ENCODE peak calls at places on chromosome 12, in five cellular contexts. One of them, this sample, is unnamed.

GRCh38 chr12:68319988-68320623 is 12.1 kb downstream of the MDM1 start:
- DNase-seq in endothelial cell of umbilical vein: no peak
- DNase-seq in fibroblast of lung: peak; percentile 84
- DNase-seq in K562: peak; percentile 14
- DNase-seq in GM23338: no peak
- DNase-seq in this sample: no peak

GRCh38 chr12:122086641-122087285 is 8.2 kb downstream of the MLXIP start:
- DNase-seq in endothelial cell of umbilical vein: no peak
- DNase-seq in fibroblast of lung: no peak
- DNase-seq in K562: no peak
- DNase-seq in GM23338: no peak
- DNase-seq in this sample: no peak

GRCh38 chr12:4700621-4701026 is 19.6 kb upstream of the GALNT8 start:
- DNase-seq in endothelial cell of umbilical vein: no peak
- DNase-seq in fibroblast of lung: peak; percentile 72
- DNase-seq in K562: no peak
- DNase-seq in GM23338: peak; percentile 55
- DNase-seq in this sample: no peak

GRCh38 chr12:12019881-12020280 is 50.9 kb upstream of the BCL2L14 start:
- DNase-seq in endothelial cell of umbilical vein: no peak
- DNase-seq in fibroblast of lung: no peak
- DNase-seq in K562: no peak
- DNase-seq in GM23338: no peak
- DNase-seq in this sample: no peak

GRCh38 chr12:89899651-89900050 is 191.0 kb upstream of the ATP2B1 start:
- DNase-seq in endothelial cell of umbilical vein: no peak
- DNase-seq in fibroblast of lung: no peak
- DNase-seq in K562: no peak
- DNase-seq in GM23338: peak; percentile 24
- DNase-seq in this sample: no peak

GRCh38 chr12:459430-460258 is at the start of gene B4GALNT3:
- DNase-seq in endothelial cell of umbilical vein: no peak
- DNase-seq in fibroblast of lung: peak; percentile 25
- DNase-seq in K562: peak; percentile 83
- DNase-seq in GM23338: peak; percentile 81
- DNase-seq in this sample: peak; percentile 54

GRCh38 chr12:63821781-63822251 is 22.7 kb upstream of the SRGAP1 start:
- DNase-seq in endothelial cell of umbilical vein: peak; percentile 4
- DNase-seq in fibroblast of lung: peak; percentile 23
- DNase-seq in K562: no peak
- DNase-seq in GM23338: peak; percentile 66
- DNase-seq in this sample: peak; percentile 19

GRCh38 chr12:132615579-132616066 is 3.0 kb upstream of the P2RX2 start:
- DNase-seq in endothelial cell of umbilical vein: no peak
- DNase-seq in fibroblast of lung: no peak
- DNase-seq in K562: no peak
- DNase-seq in GM23338: no peak
- DNase-seq in this sample: no peak

GRCh38 chr12:5809586-5809985 is 135.5 kb downstream of the ANO2 start:
- DNase-seq in endothelial cell of umbilical vein: no peak
- DNase-seq in fibroblast of lung: no peak
- DNase-seq in K562: no peak
- DNase-seq in GM23338: no peak
- DNase-seq in this sample: no peak

GRCh38 chr12:570949-571794 is 92.1 kb downstream of the NINJ2 start:
- DNase-seq in endothelial cell of umbilical vein: peak; percentile 70
- DNase-seq in fibroblast of lung: peak; percentile 77
- DNase-seq in K562: peak; percentile 40
- DNase-seq in GM23338: peak; percentile 80
- DNase-seq in this sample: peak; percentile 84

GRCh38 chr12:4271433-4272013 is 2.0 kb upstream of the CCND2 start:
- DNase-seq in endothelial cell of umbilical vein: no peak
- DNase-seq in fibroblast of lung: no peak
- DNase-seq in K562: no peak
- DNase-seq in GM23338: peak; percentile 50
- DNase-seq in this sample: no peak

GRCh38 chr12:104213952-104214351 is 1.6 kb upstream of the TXNRD1 start:
- DNase-seq in endothelial cell of umbilical vein: peak; percentile 36
- DNase-seq in fibroblast of lung: peak; percentile 86
- DNase-seq in K562: no peak
- DNase-seq in GM23338: no peak
- DNase-seq in this sample: no peak

GRCh38 chr12:27060740-27061139 is 21.6 kb downstream of the C12orf71 start:
- DNase-seq in endothelial cell of umbilical vein: no peak
- DNase-seq in fibroblast of lung: no peak
- DNase-seq in K562: no peak
- DNase-seq in GM23338: no peak
- DNase-seq in this sample: no peak

GRCh38 chr12:120140603-120141002 is 24.1 kb upstream of the RAB35 start:
- DNase-seq in endothelial cell of umbilical vein: no peak
- DNase-seq in fibroblast of lung: no peak
- DNase-seq in K562: no peak
- DNase-seq in GM23338: no peak
- DNase-seq in this sample: no peak

GRCh38 chr12:19186722-19187661 is 57.5 kb downstream of the PLEKHA5 start:
- DNase-seq in endothelial cell of umbilical vein: peak; percentile 71
- DNase-seq in fibroblast of lung: peak; percentile 48
- DNase-seq in K562: peak; percentile 25
- DNase-seq in GM23338: peak; percentile 77
- DNase-seq in this sample: peak; percentile 55

GRCh38 chr12:69555461-69555860 is 29.8 kb upstream of the CCT2 start:
- DNase-seq in endothelial cell of umbilical vein: no peak
- DNase-seq in fibroblast of lung: peak; percentile 96
- DNase-seq in K562: no peak
- DNase-seq in GM23338: no peak
- DNase-seq in this sample: peak; percentile 74

GRCh38 chr12:80353254-80353653 is 90.8 kb upstream of the PTPRQ start:
- DNase-seq in endothelial cell of umbilical vein: peak; percentile 49
- DNase-seq in fibroblast of lung: peak; percentile 58
- DNase-seq in K562: no peak
- DNase-seq in GM23338: no peak
- DNase-seq in this sample: peak; percentile 39

GRCh38 chr12:105773501-105773900 is 365.3 kb downstream of the NUAK1 start:
- DNase-seq in endothelial cell of umbilical vein: no peak
- DNase-seq in fibroblast of lung: peak; percentile 16
- DNase-seq in K562: no peak
- DNase-seq in GM23338: no peak
- DNase-seq in this sample: no peak

GRCh38 chr12:94783862-94784261 is 133.5 kb upstream of the TMCC3 start:
- DNase-seq in endothelial cell of umbilical vein: no peak
- DNase-seq in fibroblast of lung: peak; percentile 53
- DNase-seq in K562: no peak
- DNase-seq in GM23338: no peak
- DNase-seq in this sample: peak; percentile 28

GRCh38 chr12:63028951-63029350 is 94.0 kb upstream of the PPM1H start:
- DNase-seq in endothelial cell of umbilical vein: no peak
- DNase-seq in fibroblast of lung: no peak
- DNase-seq in K562: no peak
- DNase-seq in GM23338: peak; percentile 8
- DNase-seq in this sample: no peak

GRCh38 chr12:111757361-111758119 is 9.2 kb upstream of the ALDH2 start:
- DNase-seq in endothelial cell of umbilical vein: no peak
- DNase-seq in fibroblast of lung: peak; percentile 70
- DNase-seq in K562: no peak
- DNase-seq in GM23338: no peak
- DNase-seq in this sample: peak; percentile 17

GRCh38 chr12:27424631-27425230 is 21.8 kb upstream of the SMCO2 start:
- DNase-seq in endothelial cell of umbilical vein: peak; percentile 65
- DNase-seq in fibroblast of lung: peak; percentile 65
- DNase-seq in K562: no peak
- DNase-seq in GM23338: peak; percentile 68
- DNase-seq in this sample: peak; percentile 38

GRCh38 chr12:93183940-93184663 is 193.6 kb upstream of the NUDT4 start:
- DNase-seq in endothelial cell of umbilical vein: no peak
- DNase-seq in fibroblast of lung: peak; percentile 40
- DNase-seq in K562: no peak
- DNase-seq in GM23338: no peak
- DNase-seq in this sample: no peak

GRCh38 chr12:76332606-76333005 is 15.6 kb downstream of the BBS10 start:
- DNase-seq in endothelial cell of umbilical vein: no peak
- DNase-seq in fibroblast of lung: no peak
- DNase-seq in K562: no peak
- DNase-seq in GM23338: no peak
- DNase-seq in this sample: no peak

GRCh38 chr12:123532021-123532420 is 1.5 kb downstream of the RILPL1 start:
- DNase-seq in endothelial cell of umbilical vein: peak; percentile 85
- DNase-seq in fibroblast of lung: peak; percentile 40
- DNase-seq in K562: no peak
- DNase-seq in GM23338: no peak
- DNase-seq in this sample: peak; percentile 41

GRCh38 chr12:96578526-96579125 is 89.2 kb downstream of the CFAP54 start:
- DNase-seq in endothelial cell of umbilical vein: peak; percentile 56
- DNase-seq in fibroblast of lung: peak; percentile 55
- DNase-seq in K562: peak; percentile 13
- DNase-seq in GM23338: peak; percentile 82
- DNase-seq in this sample: peak; percentile 33

GRCh38 chr12:42326466-42327226 is 679 bp downstream of the PPHLN1 start:
- DNase-seq in endothelial cell of umbilical vein: peak; percentile 36
- DNase-seq in fibroblast of lung: peak; percentile 84
- DNase-seq in K562: peak; percentile 19
- DNase-seq in GM23338: no peak
- DNase-seq in this sample: peak; percentile 50

GRCh38 chr12:19404232-19404880 is 34.9 kb upstream of the AEBP2 start:
- DNase-seq in endothelial cell of umbilical vein: no peak
- DNase-seq in fibroblast of lung: no peak
- DNase-seq in K562: no peak
- DNase-seq in GM23338: no peak
- DNase-seq in this sample: no peak

DNA sequence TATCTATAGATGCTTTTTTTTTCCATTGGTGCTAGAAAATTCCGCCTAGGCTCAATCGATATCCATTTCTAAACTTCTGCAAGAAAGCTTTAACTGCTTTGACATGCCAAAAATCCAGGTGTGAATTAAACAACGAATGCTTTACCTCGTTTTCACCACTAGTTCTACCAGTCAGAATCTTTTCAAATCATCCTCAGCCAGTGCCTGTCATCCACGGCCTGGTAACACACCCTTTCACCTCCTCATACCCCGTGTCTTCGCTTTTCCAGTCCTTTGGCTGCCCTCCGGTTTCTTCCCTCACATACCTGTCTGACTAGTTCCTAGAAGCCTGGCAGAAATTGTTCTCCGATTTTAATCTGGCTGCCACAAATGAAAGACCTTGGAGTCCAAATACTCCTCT is 1.4 kb upstream of the PHC1 start:
- DNase-seq in endothelial cell of umbilical vein: no peak
- DNase-seq in fibroblast of lung: no peak
- DNase-seq in K562: peak; percentile 15
- DNase-seq in GM23338: peak; percentile 81
- DNase-seq in this sample: peak; percentile 51
- TF ChIP-seq CTCF in endothelial cell of umbilical vein: no peak
- TF ChIP-seq CTCF in fibroblast of lung: peak; percentile 4
- TF ChIP-seq CTCF in K562: no peak
- TF ChIP-seq CTCF in GM23338: no peak
- TF ChIP-seq CTCF in this sample: peak; percentile 32

DNA sequence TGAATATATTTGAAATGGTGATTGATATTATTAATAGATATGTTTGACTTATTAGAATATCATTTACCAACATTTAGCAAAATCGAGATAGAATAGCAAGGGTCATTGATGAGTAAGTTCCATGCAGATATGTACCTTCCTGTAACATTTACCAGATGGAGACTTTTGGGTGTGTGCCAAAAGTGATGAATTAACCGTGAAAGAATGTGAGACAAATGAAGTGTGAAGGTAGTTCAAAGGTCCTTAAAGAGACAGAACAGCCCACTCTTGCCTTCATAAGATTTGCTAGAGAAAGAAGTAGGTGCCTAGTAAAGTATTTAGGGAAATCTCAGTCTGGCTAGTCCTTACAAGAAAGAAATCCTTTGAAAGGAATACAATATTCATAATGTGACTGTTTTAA is 45.5 kb downstream of the FGD4 start:
- DNase-seq in endothelial cell of umbilical vein: peak; percentile 93
- DNase-seq in fibroblast of lung: peak; percentile 91
- DNase-seq in K562: no peak
- DNase-seq in GM23338: no peak
- DNase-seq in this sample: peak; percentile 90
- H3K4me2 ChIP-seq in endothelial cell of umbilical vein: peak overlapping the region; percentile 45
- H3K4me2 ChIP-seq in fibroblast of lung: no peak overlapping the region
- H3K4me2 ChIP-seq in K562: no peak overlapping the region
- H3K4me2 ChIP-seq in GM23338: peak overlapping the region; percentile 12
- H3K4me2 ChIP-seq in this sample: peak overlapping the region; percentile 44

GRCh38 chr12:113152835-113153814 is 3.6 kb downstream of the CFAP73 start:
- DNase-seq in endothelial cell of umbilical vein: peak; percentile 63
- DNase-seq in fibroblast of lung: peak; percentile 73
- DNase-seq in K562: peak; percentile 76
- DNase-seq in GM23338: peak; percentile 87
- DNase-seq in this sample: peak; percentile 79
- TF ChIP-seq CTCF in endothelial cell of umbilical vein: peak; percentile 16
- TF ChIP-seq CTCF in fibroblast of lung: peak; percentile 36
- TF ChIP-seq CTCF in K562: peak; percentile 67
- TF ChIP-seq CTCF in GM23338: no peak
- TF ChIP-seq CTCF in this sample: peak; percentile 3

GRCh38 chr12:45611061-45611460 is 118.4 kb upstream of the ARID2 start:
- DNase-seq in endothelial cell of umbilical vein: no peak
- DNase-seq in fibroblast of lung: no peak
- DNase-seq in K562: no peak
- DNase-seq in GM23338: peak; percentile 12
- DNase-seq in this sample: no peak

GRCh38 chr12:45611495-45611894 is 118.0 kb upstream of the ARID2 start:
- DNase-seq in endothelial cell of umbilical vein: no peak
- DNase-seq in fibroblast of lung: no peak
- DNase-seq in K562: no peak
- DNase-seq in GM23338: no peak
- DNase-seq in this sample: no peak

GRCh38 chr12:45613855-45614254 is 115.7 kb upstream of the ARID2 start:
- DNase-seq in endothelial cell of umbilical vein: no peak
- DNase-seq in fibroblast of lung: no peak
- DNase-seq in K562: no peak
- DNase-seq in GM23338: no peak
- DNase-seq in this sample: no peak

GRCh38 chr12:45613306-45613705 is 116.2 kb upstream of the ARID2 start:
- DNase-seq in endothelial cell of umbilical vein: no peak
- DNase-seq in fibroblast of lung: peak; percentile 57
- DNase-seq in K562: no peak
- DNase-seq in GM23338: no peak
- DNase-seq in this sample: no peak

DNA sequence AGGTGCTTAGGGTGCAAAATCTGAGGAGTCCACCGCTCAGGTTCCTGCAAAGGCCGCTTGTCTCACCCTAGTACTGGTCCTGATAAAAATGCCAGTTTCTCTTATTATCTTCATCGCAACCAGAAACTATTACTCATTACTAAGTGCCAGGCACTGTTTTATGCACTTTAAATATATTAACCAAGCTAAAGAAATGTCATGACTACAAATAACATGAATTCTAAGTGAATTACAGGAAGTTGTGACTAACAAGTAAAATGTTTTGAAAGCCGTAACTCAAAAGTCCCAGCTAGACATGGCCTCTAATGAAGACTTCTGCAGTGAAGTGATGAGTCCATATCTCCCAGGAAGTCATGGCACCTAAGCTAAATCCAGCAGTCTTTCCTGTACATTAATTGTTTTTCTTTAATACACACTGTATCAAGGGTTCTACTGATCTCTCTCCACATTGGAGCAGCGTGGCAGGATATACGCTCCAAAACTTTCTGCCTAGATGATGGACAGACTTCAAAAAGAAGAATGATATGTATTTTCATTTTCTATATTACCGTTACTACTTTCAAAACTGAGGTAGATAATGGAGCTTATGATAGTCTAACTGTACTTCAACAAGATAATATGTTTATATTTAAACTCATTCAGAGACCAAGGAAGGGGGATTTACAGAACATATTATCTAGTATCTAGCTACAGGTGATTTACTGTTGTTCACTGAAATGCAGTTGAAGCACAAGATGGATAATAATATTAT is 117.3 kb upstream of the ARID2 start:
- DNase-seq in endothelial cell of umbilical vein: peak; percentile 71
- DNase-seq in fibroblast of lung: peak; percentile 38
- DNase-seq in K562: no peak
- DNase-seq in GM23338: no peak
- DNase-seq in this sample: peak; percentile 16
- H3K4me2 ChIP-seq in endothelial cell of umbilical vein: peak overlapping the region; percentile 45
- H3K4me2 ChIP-seq in fibroblast of lung: no peak overlapping the region
- H3K4me2 ChIP-seq in K562: no peak overlapping the region
- H3K4me2 ChIP-seq in GM23338: no peak overlapping the region
- H3K4me2 ChIP-seq in this sample: no peak overlapping the region

This sample was measured in mammary epithelial cell.